ENCODE peak calls at places on chromosomes 12 and 14, in eight cellular contexts. Q, J, B, E, Z, A, R and Y are unnamed samples.
A peak's percentile ranks its signal among the peaks of the same experiment; 100 is the strongest.

GRCh38 chr12:3252416-3252815 is 175.2 kb downstream of the TSPAN9 start:
- DNase-seq in Q (no peak), J (peak; percentile 65), B (no peak), E (no peak), Z (peak; percentile 90), A (peak; percentile 68), R (peak; percentile 98), Y (peak; percentile 98)

GRCh38 chr12:123050331-123050809 is 69.9 kb downstream of the ARL6IP4 start:
- DNase-seq in Q (no peak), J (no peak), B (no peak), E (no peak), Z (peak; percentile 47), A (peak; percentile 44), R (no peak), Y (peak; percentile 77)

GRCh38 chr12:108855284-108856169 is 1.9 kb downstream of the SSH1 start:
- DNase-seq in Q (no peak), J (no peak), B (no peak), E (no peak), Z (peak; percentile 55), A (no peak), R (no peak), Y (no peak)

GRCh38 chr12:1205512-1206060 is 214.6 kb downstream of the ERC1 start:
- DNase-seq in Q (no peak), J (no peak), B (no peak), E (no peak), Z (no peak), A (peak; percentile 29), R (no peak), Y (no peak)

GRCh38 chr12:124778411-124778810 is 85.3 kb downstream of the SCARB1 start:
- DNase-seq in Q (no peak), J (no peak), B (no peak), E (no peak), Z (no peak), A (no peak), R (no peak), Y (no peak)

GRCh38 chr12:77190022-77190421 is 124.7 kb upstream of the E2F7 start:
- DNase-seq in Q (no peak), J (peak; percentile 73), B (no peak), E (no peak), Z (no peak), A (peak; percentile 84), R (no peak), Y (no peak)

GRCh38 chr12:32309811-32310755 is 89.3 kb upstream of the FGD4 start:
- DNase-seq in Q (no peak), J (no peak), B (no peak), E (no peak), Z (peak; percentile 20), A (peak; percentile 72), R (no peak), Y (no peak)

GRCh38 chr14:75126679-75127473 is at the start of gene NEK9:
- DNase-seq in Q (peak; percentile 69), J (no peak), B (peak; percentile 91), E (peak; percentile 86), Z (peak; percentile 95), A (peak; percentile 88), R (peak; percentile 95), Y (peak; percentile 86)

GRCh38 chr14:64720190-64720589 is 16.0 kb downstream of the PLEKHG3 start:
- DNase-seq in Q (no peak), J (peak; percentile 15), B (peak; percentile 92), E (no peak), Z (no peak), A (peak; percentile 83), R (peak; percentile 65), Y (peak; percentile 5)

GRCh38 chr14:62329427-62329826 is 567.2 kb downstream of the SNAPC1 start:
- DNase-seq in Q (no peak), J (peak; percentile 76), B (no peak), E (no peak), Z (no peak), A (peak; percentile 4), R (no peak), Y (no peak)

GRCh38 chr12:120709976-120710804 is at the start of gene UNC119B:
- DNase-seq in Q (peak; percentile 62), J (no peak), B (peak; percentile 52), E (peak; percentile 75), Z (peak; percentile 83), A (peak; percentile 47), R (peak; percentile 83), Y (no peak)

GRCh38 chr14:47567273-47567672 is 108.1 kb downstream of the MDGA2 start:
- DNase-seq in Q (no peak), J (no peak), B (no peak), E (no peak), Z (no peak), A (no peak), R (no peak), Y (no peak)

GRCh38 chr12:93370947-93371346 is 6.8 kb upstream of the NUDT4 start:
- DNase-seq in Q (no peak), J (no peak), B (no peak), E (no peak), Z (no peak), A (no peak), R (no peak), Y (no peak)

GRCh38 chr12:90514325-90514724 is 440.7 kb downstream of the CCER1 start:
- DNase-seq in Q (no peak), J (no peak), B (no peak), E (no peak), Z (no peak), A (peak; percentile 38), R (no peak), Y (no peak)

GRCh38 chr14:22163051-22163450 is 426.0 kb downstream of the DAD1 start:
- DNase-seq in Q (no peak), J (no peak), B (no peak), E (no peak), Z (no peak), A (peak; percentile 58), R (no peak), Y (no peak)

GRCh38 chr12:51904951-51905471 is 2.3 kb upstream of the ACVRL1 start:
- DNase-seq in Q (no peak), J (no peak), B (no peak), E (no peak), Z (peak; percentile 33), A (no peak), R (peak; percentile 65), Y (no peak)

GRCh38 chr14:89455412-89455811 is 38.4 kb upstream of the FOXN3 start:
- DNase-seq in Q (no peak), J (no peak), B (no peak), E (no peak), Z (peak; percentile 65), A (no peak), R (no peak), Y (no peak)

DNA sequence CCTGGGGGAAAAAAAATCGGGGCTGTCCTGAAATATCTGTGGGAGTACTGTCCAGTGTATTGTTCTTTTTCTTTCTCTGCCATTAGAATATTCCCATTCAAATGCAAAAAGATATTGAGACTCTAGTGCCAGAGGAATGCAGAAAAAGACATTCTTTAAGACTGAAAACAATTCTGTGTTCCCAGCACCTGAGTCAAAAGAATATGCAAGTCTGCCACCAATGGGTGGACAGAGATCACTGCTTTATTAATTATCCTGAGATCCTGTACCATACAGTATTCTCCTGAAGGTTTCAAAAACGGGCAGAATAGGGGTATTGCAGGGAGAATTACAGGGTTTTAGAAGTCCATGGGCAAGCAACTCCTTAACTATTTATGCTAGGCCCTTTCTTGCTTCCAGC is 361.8 kb downstream of the C12orf50 start:
- DNase-seq in Q (no peak), J (no peak), B (peak; percentile 55), E (no peak), Z (no peak), A (peak; percentile 88), R (no peak), Y (no peak)
- TF ChIP-seq CTCF in Q (peak; percentile 12), J (peak; percentile 20), B (peak; percentile 41), E (no peak), Z (peak; percentile 11), A (peak; percentile 58), R (no peak), Y (no peak)

GRCh38 chr12:53625373-53625945 is 723 bp downstream of the ATF7 start:
- DNase-seq in Q (no peak), J (no peak), B (no peak), E (no peak), Z (no peak), A (no peak), R (no peak), Y (no peak)
- TF ChIP-seq CTCF in Q (no peak), J (no peak), B (no peak), E (no peak), Z (no peak), A (no peak), R (no peak), Y (no peak)

GRCh38 chr12:132163911-132164288 is 19.6 kb downstream of the NOC4L start:
- DNase-seq in Q (no peak), J (no peak), B (peak; percentile 53), E (no peak), Z (no peak), A (no peak), R (no peak), Y (no peak)
- TF ChIP-seq CTCF in Q (peak; percentile 48), J (peak; percentile 35), B (no peak), E (peak; percentile 23), Z (no peak), A (peak; percentile 28), R (no peak), Y (no peak)

DNA sequence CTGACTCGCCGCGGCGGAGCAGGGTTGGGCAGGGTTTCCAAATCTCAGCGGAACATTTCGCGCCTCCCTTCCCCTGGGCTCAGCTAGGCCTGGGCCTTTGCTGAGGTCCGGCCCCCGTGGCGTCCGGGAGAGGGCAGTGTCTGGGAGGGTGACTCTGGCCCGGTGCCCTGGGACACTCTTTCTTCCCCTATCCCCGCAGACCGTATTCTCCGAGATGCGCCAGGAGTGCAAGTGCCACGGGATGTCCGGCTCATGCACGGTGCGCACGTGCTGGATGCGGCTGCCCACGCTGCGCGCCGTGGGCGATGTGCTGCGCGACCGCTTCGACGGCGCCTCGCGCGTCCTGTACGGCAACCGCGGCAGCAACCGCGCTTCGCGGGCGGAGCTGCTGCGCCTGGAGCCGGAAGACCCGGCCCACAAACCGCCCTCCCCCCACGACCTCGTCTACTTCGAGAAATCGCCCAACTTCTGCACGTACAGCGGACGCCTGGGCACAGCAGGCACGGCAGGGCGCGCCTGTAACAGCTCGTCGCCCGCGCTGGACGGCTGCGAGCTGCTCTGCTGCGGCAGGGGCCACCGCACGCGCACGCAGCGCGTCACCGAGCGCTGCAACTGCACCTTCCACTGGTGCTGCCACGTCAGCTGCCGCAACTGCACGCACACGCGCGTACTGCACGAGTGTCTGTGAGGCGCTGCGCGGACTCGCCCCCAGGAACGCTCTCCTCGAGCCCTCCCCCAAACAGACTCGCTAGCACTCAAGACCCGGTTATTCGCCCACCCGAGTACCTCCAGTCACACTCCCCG is 3.0 kb downstream of the WNT1 start:
- DNase-seq in Q (no peak), J (no peak), B (peak; percentile 57), E (no peak), Z (no peak), A (no peak), R (no peak), Y (no peak)
- TF ChIP-seq CTCF in Q (peak; percentile 40), J (no peak), B (peak; percentile 38), E (no peak), Z (no peak), A (no peak), R (no peak), Y (no peak)